ENCODE peak calls at places on chromosomes 4 and X, in eight cellular contexts. One of them, this sample, is unnamed.

GRCh38 chr4:108683479-108683878 is 33.1 kb downstream of the OSTC start:
- DNase-seq in progenitor cell of endocrine pancreas: no peak
- DNase-seq in pancreas: no peak
- DNase-seq in brain microvascular endothelial cell: peak; percentile 43
- DNase-seq in GM13977: no peak
- DNase-seq in fibroblast of pulmonary artery: peak; percentile 44
- DNase-seq in colonic mucosa: no peak
- DNase-seq in neural crest cell: no peak
- DNase-seq in this sample: no peak

GRCh38 chr4:21692211-21692610 is 256.4 kb downstream of the KCNIP4 start:
- DNase-seq in progenitor cell of endocrine pancreas: no peak
- DNase-seq in pancreas: no peak
- DNase-seq in brain microvascular endothelial cell: no peak
- DNase-seq in GM13977: no peak
- DNase-seq in fibroblast of pulmonary artery: no peak
- DNase-seq in colonic mucosa: no peak
- DNase-seq in neural crest cell: no peak
- DNase-seq in this sample: no peak

GRCh38 chr4:54400802-54401201 is 171.7 kb downstream of the PDGFRA start:
- DNase-seq in progenitor cell of endocrine pancreas: no peak
- DNase-seq in pancreas: no peak
- DNase-seq in brain microvascular endothelial cell: peak; percentile 91
- DNase-seq in GM13977: no peak
- DNase-seq in fibroblast of pulmonary artery: peak; percentile 87
- DNase-seq in colonic mucosa: no peak
- DNase-seq in neural crest cell: no peak
- DNase-seq in this sample: no peak

GRCh38 chr4:159390648-159391047 is 287.8 kb downstream of the RAPGEF2 start:
- DNase-seq in progenitor cell of endocrine pancreas: no peak
- DNase-seq in pancreas: no peak
- DNase-seq in brain microvascular endothelial cell: peak; percentile 99
- DNase-seq in GM13977: no peak
- DNase-seq in fibroblast of pulmonary artery: peak; percentile 97
- DNase-seq in colonic mucosa: no peak
- DNase-seq in neural crest cell: no peak
- DNase-seq in this sample: peak; percentile 46

GRCh38 chrX:9670136-9670905 is 95.3 kb downstream of the GPR143 start:
- DNase-seq in progenitor cell of endocrine pancreas: no peak
- DNase-seq in pancreas: no peak
- DNase-seq in brain microvascular endothelial cell: no peak
- DNase-seq in GM13977: no peak
- DNase-seq in fibroblast of pulmonary artery: peak; percentile 70
- DNase-seq in colonic mucosa: no peak
- DNase-seq in neural crest cell: no peak
- DNase-seq in this sample: no peak

GRCh38 chr4:68877555-68877954 is 61.8 kb downstream of the UGT2B10 start:
- DNase-seq in progenitor cell of endocrine pancreas: no peak
- DNase-seq in pancreas: peak; percentile 50
- DNase-seq in brain microvascular endothelial cell: no peak
- DNase-seq in GM13977: no peak
- DNase-seq in fibroblast of pulmonary artery: no peak
- DNase-seq in colonic mucosa: no peak
- DNase-seq in neural crest cell: no peak
- DNase-seq in this sample: no peak

GRCh38 chr4:157172011-157172410 is 48.5 kb upstream of the GRIA2 start:
- DNase-seq in progenitor cell of endocrine pancreas: no peak
- DNase-seq in pancreas: no peak
- DNase-seq in brain microvascular endothelial cell: no peak
- DNase-seq in GM13977: no peak
- DNase-seq in fibroblast of pulmonary artery: peak; percentile 26
- DNase-seq in colonic mucosa: no peak
- DNase-seq in neural crest cell: no peak
- DNase-seq in this sample: no peak

GRCh38 chr4:156968479-156968984 is 3.1 kb downstream of the PDGFC start:
- DNase-seq in progenitor cell of endocrine pancreas: peak; percentile 37
- DNase-seq in pancreas: peak; percentile 53
- DNase-seq in brain microvascular endothelial cell: peak; percentile 83
- DNase-seq in GM13977: peak; percentile 49
- DNase-seq in fibroblast of pulmonary artery: peak; percentile 87
- DNase-seq in colonic mucosa: peak; percentile 82
- DNase-seq in neural crest cell: peak; percentile 51
- DNase-seq in this sample: peak; percentile 69

GRCh38 chr4:150784305-150784704 is 202.4 kb downstream of the MAB21L2 start:
- DNase-seq in progenitor cell of endocrine pancreas: no peak
- DNase-seq in pancreas: no peak
- DNase-seq in brain microvascular endothelial cell: no peak
- DNase-seq in GM13977: no peak
- DNase-seq in fibroblast of pulmonary artery: no peak
- DNase-seq in colonic mucosa: no peak
- DNase-seq in neural crest cell: no peak
- DNase-seq in this sample: no peak

GRCh38 chrX:131677655-131678628 is 134.1 kb downstream of the OR13H1 start:
- DNase-seq in progenitor cell of endocrine pancreas: peak; percentile 56
- DNase-seq in pancreas: peak; percentile 43
- DNase-seq in brain microvascular endothelial cell: peak; percentile 16
- DNase-seq in GM13977: peak; percentile 66
- DNase-seq in fibroblast of pulmonary artery: peak; percentile 17
- DNase-seq in colonic mucosa: peak; percentile 28
- DNase-seq in neural crest cell: peak; percentile 66
- DNase-seq in this sample: peak; percentile 29

GRCh38 chr4:1207157-1207470 is 34.7 kb upstream of the SPON2 start:
- DNase-seq in progenitor cell of endocrine pancreas: no peak
- DNase-seq in pancreas: peak; percentile 32
- DNase-seq in brain microvascular endothelial cell: no peak
- DNase-seq in GM13977: no peak
- DNase-seq in fibroblast of pulmonary artery: no peak
- DNase-seq in colonic mucosa: no peak
- DNase-seq in neural crest cell: no peak
- DNase-seq in this sample: no peak

GRCh38 chrX:63855896-63856295 is 70.9 kb upstream of the ARHGEF9 start:
- DNase-seq in progenitor cell of endocrine pancreas: no peak
- DNase-seq in pancreas: no peak
- DNase-seq in brain microvascular endothelial cell: peak; percentile 70
- DNase-seq in GM13977: no peak
- DNase-seq in fibroblast of pulmonary artery: no peak
- DNase-seq in colonic mucosa: no peak
- DNase-seq in neural crest cell: no peak
- DNase-seq in this sample: no peak

GRCh38 chr4:139740531-139741041 is 75.0 kb downstream of the MGST2 start:
- DNase-seq in progenitor cell of endocrine pancreas: no peak
- DNase-seq in pancreas: peak; percentile 45
- DNase-seq in brain microvascular endothelial cell: peak; percentile 90
- DNase-seq in GM13977: no peak
- DNase-seq in fibroblast of pulmonary artery: peak; percentile 97
- DNase-seq in colonic mucosa: peak; percentile 42
- DNase-seq in neural crest cell: no peak
- DNase-seq in this sample: no peak
- TF ChIP-seq CTCF in progenitor cell of endocrine pancreas: no peak
- TF ChIP-seq CTCF in pancreas: no peak
- TF ChIP-seq CTCF in brain microvascular endothelial cell: peak; percentile 59
- TF ChIP-seq CTCF in GM13977: no peak
- TF ChIP-seq CTCF in fibroblast of pulmonary artery: peak; percentile 48
- TF ChIP-seq CTCF in colonic mucosa: no peak
- TF ChIP-seq CTCF in neural crest cell: no peak
- TF ChIP-seq CTCF in this sample: no peak

DNA sequence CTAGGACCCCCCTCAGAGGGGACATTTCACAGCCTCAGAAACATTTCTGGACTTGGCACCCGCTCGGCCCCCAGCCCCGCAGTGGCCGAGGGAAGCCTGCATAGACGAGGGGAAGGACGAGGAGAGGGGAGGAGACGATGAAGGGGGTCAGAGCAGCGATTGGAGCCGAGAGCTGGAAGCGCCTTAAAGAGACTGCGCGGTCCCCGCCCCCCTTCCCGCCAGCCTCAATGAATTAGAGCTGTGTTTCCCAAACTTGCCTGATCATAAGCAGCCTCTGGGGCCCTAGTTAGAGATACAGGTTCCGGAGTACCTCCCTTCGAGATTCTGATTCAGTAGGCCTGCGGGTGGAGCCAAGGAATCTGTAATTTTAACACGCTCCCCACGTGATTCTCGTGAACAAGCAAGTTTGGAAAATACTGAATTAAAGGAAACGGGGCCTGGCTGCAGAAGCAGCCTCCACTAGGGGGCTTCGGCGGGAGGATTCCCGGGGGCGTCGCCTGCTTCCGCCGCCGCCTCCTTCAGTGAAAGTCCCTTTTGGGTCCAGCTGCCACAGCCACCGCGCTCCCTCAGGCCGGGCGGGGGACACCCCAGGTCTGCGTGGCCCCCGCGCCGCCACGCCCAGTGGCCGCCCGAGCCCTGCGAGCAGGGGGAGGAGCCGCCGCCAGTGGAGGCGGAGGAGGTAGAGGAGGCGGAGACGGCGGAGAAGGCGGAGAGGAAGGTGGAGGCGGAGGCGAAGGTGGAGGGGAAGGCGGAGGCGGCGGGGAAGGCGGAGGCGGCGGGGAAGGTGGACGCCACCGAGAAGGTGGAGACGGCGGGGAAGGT is at the start of gene USP27X:
- DNase-seq in progenitor cell of endocrine pancreas: peak; percentile 55
- DNase-seq in pancreas: peak; percentile 84
- DNase-seq in brain microvascular endothelial cell: peak; percentile 74
- DNase-seq in GM13977: peak; percentile 83
- DNase-seq in fibroblast of pulmonary artery: peak; percentile 88
- DNase-seq in colonic mucosa: peak; percentile 82
- DNase-seq in neural crest cell: peak; percentile 48
- DNase-seq in this sample: peak; percentile 56
- TF ChIP-seq CTCF in progenitor cell of endocrine pancreas: peak; percentile 69
- TF ChIP-seq CTCF in pancreas: peak; percentile 21
- TF ChIP-seq CTCF in brain microvascular endothelial cell: peak; percentile 70
- TF ChIP-seq CTCF in GM13977: peak; percentile 41
- TF ChIP-seq CTCF in fibroblast of pulmonary artery: peak; percentile 47
- TF ChIP-seq CTCF in colonic mucosa: no peak
- TF ChIP-seq CTCF in neural crest cell: peak; percentile 74
- TF ChIP-seq CTCF in this sample: peak; percentile 79

GRCh38 chrX:151921292-151921691 is 8.6 kb downstream of the MAGEA4 start:
- DNase-seq in progenitor cell of endocrine pancreas: no peak
- DNase-seq in pancreas: no peak
- DNase-seq in brain microvascular endothelial cell: no peak
- DNase-seq in GM13977: no peak
- DNase-seq in fibroblast of pulmonary artery: no peak
- DNase-seq in colonic mucosa: no peak
- DNase-seq in neural crest cell: no peak
- DNase-seq in this sample: no peak

GRCh38 chrX:151920530-151920929 is 7.8 kb downstream of the MAGEA4 start:
- DNase-seq in progenitor cell of endocrine pancreas: no peak
- DNase-seq in pancreas: no peak
- DNase-seq in brain microvascular endothelial cell: no peak
- DNase-seq in GM13977: no peak
- DNase-seq in fibroblast of pulmonary artery: no peak
- DNase-seq in colonic mucosa: no peak
- DNase-seq in neural crest cell: no peak
- DNase-seq in this sample: no peak

GRCh38 chrX:151922692-151923091 is 10.0 kb downstream of the MAGEA4 start:
- DNase-seq in progenitor cell of endocrine pancreas: no peak
- DNase-seq in pancreas: no peak
- DNase-seq in brain microvascular endothelial cell: no peak
- DNase-seq in GM13977: no peak
- DNase-seq in fibroblast of pulmonary artery: no peak
- DNase-seq in colonic mucosa: no peak
- DNase-seq in neural crest cell: no peak
- DNase-seq in this sample: no peak

GRCh38 chrX:151920101-151920500 is 7.4 kb downstream of the MAGEA4 start:
- DNase-seq in progenitor cell of endocrine pancreas: no peak
- DNase-seq in pancreas: no peak
- DNase-seq in brain microvascular endothelial cell: no peak
- DNase-seq in GM13977: no peak
- DNase-seq in fibroblast of pulmonary artery: no peak
- DNase-seq in colonic mucosa: no peak
- DNase-seq in neural crest cell: no peak
- DNase-seq in this sample: no peak

GRCh38 chrX:151921866-151922265 is 9.2 kb downstream of the MAGEA4 start:
- DNase-seq in progenitor cell of endocrine pancreas: no peak
- DNase-seq in pancreas: no peak
- DNase-seq in brain microvascular endothelial cell: no peak
- DNase-seq in GM13977: no peak
- DNase-seq in fibroblast of pulmonary artery: no peak
- DNase-seq in colonic mucosa: no peak
- DNase-seq in neural crest cell: no peak
- DNase-seq in this sample: no peak
- TF ChIP-seq CTCF in progenitor cell of endocrine pancreas: no peak
- TF ChIP-seq CTCF in pancreas: no peak
- TF ChIP-seq CTCF in brain microvascular endothelial cell: no peak
- TF ChIP-seq CTCF in GM13977: no peak
- TF ChIP-seq CTCF in fibroblast of pulmonary artery: no peak
- TF ChIP-seq CTCF in colonic mucosa: no peak
- TF ChIP-seq CTCF in neural crest cell: no peak
- TF ChIP-seq CTCF in this sample: no peak

GRCh38 chrX:110418220-110418856 is 59.7 kb downstream of the RTL9 start:
- DNase-seq in progenitor cell of endocrine pancreas: peak; percentile 30
- DNase-seq in pancreas: no peak
- DNase-seq in brain microvascular endothelial cell: peak; percentile 54
- DNase-seq in GM13977: peak; percentile 23
- DNase-seq in fibroblast of pulmonary artery: peak; percentile 76
- DNase-seq in colonic mucosa: no peak
- DNase-seq in neural crest cell: peak; percentile 39
- DNase-seq in this sample: no peak

GRCh38 chrX:110418857-110419249 is 60.2 kb downstream of the RTL9 start:
- DNase-seq in progenitor cell of endocrine pancreas: no peak
- DNase-seq in pancreas: no peak
- DNase-seq in brain microvascular endothelial cell: peak; percentile 18
- DNase-seq in GM13977: no peak
- DNase-seq in fibroblast of pulmonary artery: peak; percentile 43
- DNase-seq in colonic mucosa: no peak
- DNase-seq in neural crest cell: no peak
- DNase-seq in this sample: no peak

GRCh38 chrX:110417128-110417527 is 58.5 kb downstream of the RTL9 start:
- DNase-seq in progenitor cell of endocrine pancreas: no peak
- DNase-seq in pancreas: no peak
- DNase-seq in brain microvascular endothelial cell: no peak
- DNase-seq in GM13977: no peak
- DNase-seq in fibroblast of pulmonary artery: no peak
- DNase-seq in colonic mucosa: no peak
- DNase-seq in neural crest cell: no peak
- DNase-seq in this sample: no peak

GRCh38 chrX:110421499-110422455 is 63.1 kb downstream of the RTL9 start:
- DNase-seq in progenitor cell of endocrine pancreas: no peak
- DNase-seq in pancreas: peak; percentile 80
- DNase-seq in brain microvascular endothelial cell: no peak
- DNase-seq in GM13977: no peak
- DNase-seq in fibroblast of pulmonary artery: no peak
- DNase-seq in colonic mucosa: no peak
- DNase-seq in neural crest cell: no peak
- DNase-seq in this sample: no peak

GRCh38 chrX:110420771-110421498 is 62.3 kb downstream of the RTL9 start:
- DNase-seq in progenitor cell of endocrine pancreas: no peak
- DNase-seq in pancreas: no peak
- DNase-seq in brain microvascular endothelial cell: no peak
- DNase-seq in GM13977: no peak
- DNase-seq in fibroblast of pulmonary artery: no peak
- DNase-seq in colonic mucosa: no peak
- DNase-seq in neural crest cell: peak; percentile 20
- DNase-seq in this sample: no peak
- TF ChIP-seq CTCF in progenitor cell of endocrine pancreas: peak; percentile 58
- TF ChIP-seq CTCF in pancreas: no peak
- TF ChIP-seq CTCF in brain microvascular endothelial cell: peak; percentile 59
- TF ChIP-seq CTCF in GM13977: peak; percentile 22
- TF ChIP-seq CTCF in fibroblast of pulmonary artery: peak; percentile 32
- TF ChIP-seq CTCF in colonic mucosa: peak; percentile 14
- TF ChIP-seq CTCF in neural crest cell: peak; percentile 58
- TF ChIP-seq CTCF in this sample: peak; percentile 41